ENCODE peak calls at places on chromosomes 2 and 18, in seven cellular contexts. One of them, this sample, is unnamed.

GRCh38 chr2:8239402-8240127 is 442.3 kb upstream of the ID2 start:
- DNase-seq in activated CD4-positive, alpha-beta T cell treated with anti-CD3 and anti-CD28 coated beads for 48 hours: peak; percentile 56
- DNase-seq in RWPE1: no peak
- DNase-seq in choroid plexus epithelial cell: no peak
- DNase-seq in COLO829: no peak
- DNase-seq in aorta: no peak
- DNase-seq in stimulated activated effector memory CD8-positive, alpha-beta T cell treated with anti-CD3 and anti-CD28 coated beads, Interleukin-12 subunit alpha, Interleukin-12 subunit beta, amount 100 ng/mL, for 72 hours: no peak
- DNase-seq in this sample: peak; percentile 28

GRCh38 chr2:151619337-151619989 is 114.8 kb downstream of the NEB start:
- DNase-seq in activated CD4-positive, alpha-beta T cell treated with anti-CD3 and anti-CD28 coated beads for 48 hours: no peak
- DNase-seq in RWPE1: no peak
- DNase-seq in choroid plexus epithelial cell: peak; percentile 67
- DNase-seq in COLO829: peak; percentile 33
- DNase-seq in aorta: no peak
- DNase-seq in stimulated activated effector memory CD8-positive, alpha-beta T cell treated with anti-CD3 and anti-CD28 coated beads, Interleukin-12 subunit alpha, Interleukin-12 subunit beta, amount 100 ng/mL, for 72 hours: no peak
- DNase-seq in this sample: no peak

GRCh38 chr2:191486584-191487320 is 191.2 kb upstream of the NABP1 start:
- DNase-seq in activated CD4-positive, alpha-beta T cell treated with anti-CD3 and anti-CD28 coated beads for 48 hours: peak; percentile 38
- DNase-seq in RWPE1: peak; percentile 97
- DNase-seq in choroid plexus epithelial cell: peak; percentile 98
- DNase-seq in COLO829: peak; percentile 95
- DNase-seq in aorta: no peak
- DNase-seq in stimulated activated effector memory CD8-positive, alpha-beta T cell treated with anti-CD3 and anti-CD28 coated beads, Interleukin-12 subunit alpha, Interleukin-12 subunit beta, amount 100 ng/mL, for 72 hours: no peak
- DNase-seq in this sample: no peak

GRCh38 chr18:22613788-22614187 is 196.1 kb upstream of the CTAGE1 start:
- DNase-seq in activated CD4-positive, alpha-beta T cell treated with anti-CD3 and anti-CD28 coated beads for 48 hours: no peak
- DNase-seq in RWPE1: no peak
- DNase-seq in choroid plexus epithelial cell: peak; percentile 61
- DNase-seq in COLO829: no peak
- DNase-seq in aorta: no peak
- DNase-seq in stimulated activated effector memory CD8-positive, alpha-beta T cell treated with anti-CD3 and anti-CD28 coated beads, Interleukin-12 subunit alpha, Interleukin-12 subunit beta, amount 100 ng/mL, for 72 hours: no peak
- DNase-seq in this sample: no peak

GRCh38 chr2:168156661-168157060 is 90.7 kb downstream of the STK39 start:
- DNase-seq in activated CD4-positive, alpha-beta T cell treated with anti-CD3 and anti-CD28 coated beads for 48 hours: no peak
- DNase-seq in RWPE1: peak; percentile 71
- DNase-seq in choroid plexus epithelial cell: peak; percentile 47
- DNase-seq in COLO829: no peak
- DNase-seq in aorta: no peak
- DNase-seq in stimulated activated effector memory CD8-positive, alpha-beta T cell treated with anti-CD3 and anti-CD28 coated beads, Interleukin-12 subunit alpha, Interleukin-12 subunit beta, amount 100 ng/mL, for 72 hours: no peak
- DNase-seq in this sample: no peak

GRCh38 chr2:62178741-62179271 is 17.1 kb upstream of the B3GNT2 start:
- DNase-seq in activated CD4-positive, alpha-beta T cell treated with anti-CD3 and anti-CD28 coated beads for 48 hours: no peak
- DNase-seq in RWPE1: no peak
- DNase-seq in choroid plexus epithelial cell: peak; percentile 45
- DNase-seq in COLO829: no peak
- DNase-seq in aorta: no peak
- DNase-seq in stimulated activated effector memory CD8-positive, alpha-beta T cell treated with anti-CD3 and anti-CD28 coated beads, Interleukin-12 subunit alpha, Interleukin-12 subunit beta, amount 100 ng/mL, for 72 hours: no peak
- DNase-seq in this sample: no peak

GRCh38 chr2:102848366-102848839 is 86.6 kb downstream of the TMEM182 start:
- DNase-seq in activated CD4-positive, alpha-beta T cell treated with anti-CD3 and anti-CD28 coated beads for 48 hours: peak; percentile 54
- DNase-seq in RWPE1: peak; percentile 82
- DNase-seq in choroid plexus epithelial cell: peak; percentile 42
- DNase-seq in COLO829: peak; percentile 71
- DNase-seq in aorta: peak; percentile 94
- DNase-seq in stimulated activated effector memory CD8-positive, alpha-beta T cell treated with anti-CD3 and anti-CD28 coated beads, Interleukin-12 subunit alpha, Interleukin-12 subunit beta, amount 100 ng/mL, for 72 hours: no peak
- DNase-seq in this sample: peak; percentile 10

GRCh38 chr2:170819941-170820646 is 3.4 kb downstream of the GAD1 start:
- DNase-seq in activated CD4-positive, alpha-beta T cell treated with anti-CD3 and anti-CD28 coated beads for 48 hours: peak; percentile 25
- DNase-seq in RWPE1: no peak
- DNase-seq in choroid plexus epithelial cell: no peak
- DNase-seq in COLO829: no peak
- DNase-seq in aorta: no peak
- DNase-seq in stimulated activated effector memory CD8-positive, alpha-beta T cell treated with anti-CD3 and anti-CD28 coated beads, Interleukin-12 subunit alpha, Interleukin-12 subunit beta, amount 100 ng/mL, for 72 hours: no peak
- DNase-seq in this sample: no peak

This sample was measured in activated naive CD8-positive, alpha-beta T cell treated with anti-CD3 and anti-CD28 coated beads, Interleukin-2, amount 50 U/mL, for 24 hours.